ENCODE peak calls at places on chromosome 17, in four cellular contexts. One of them, this sample, is unnamed.

GRCh38 chr17:49779730-49780220 is 8.7 kb upstream of the KAT7 start:
- DNase-seq in K562: peak
- DNase-seq in A549: peak
- DNase-seq in GM12878: no peak
- DNase-seq in this sample: peak

GRCh38 chr17:55806745-55807466 is 56.1 kb downstream of the PCTP start:
- DNase-seq in A549: no peak
- DNase-seq in K562: no peak
- DNase-seq in GM12878: no peak
- DNase-seq in this sample: no peak

GRCh38 chr17:48027322-48027981 is 10.1 kb downstream of the COPZ2 start:
- DNase-seq in GM12878: no peak
- DNase-seq in K562: no peak
- DNase-seq in A549: no peak
- DNase-seq in this sample: no peak

GRCh38 chr17:42969006-42969581 is 4.8 kb upstream of the AARSD1 start:
- DNase-seq in A549: no peak
- DNase-seq in K562: peak
- DNase-seq in GM12878: no peak
- DNase-seq in this sample: peak

GRCh38 chr17:46868689-46869187 is 17.4 kb downstream of the WNT9B start:
- DNase-seq in K562: no peak
- DNase-seq in A549: peak
- DNase-seq in GM12878: no peak
- DNase-seq in this sample: peak

GRCh38 chr17:30716461-30717289 is 107.8 kb downstream of the CRLF3 start:
- DNase-seq in A549: peak
- DNase-seq in GM12878: no peak
- DNase-seq in K562: no peak
- DNase-seq in this sample: peak

GRCh38 chr17:57442914-57443571 is 186.7 kb downstream of the MSI2 start:
- DNase-seq in GM12878: no peak
- DNase-seq in A549: peak
- DNase-seq in K562: no peak
- DNase-seq in this sample: no peak

GRCh38 chr17:42676424-42677011 is at the start of gene PLEKHH3:
- DNase-seq in A549: no peak
- DNase-seq in GM12878: no peak
- DNase-seq in K562: no peak
- DNase-seq in this sample: no peak

GRCh38 chr17:27654654-27655524 is 23.9 kb downstream of the LGALS9 start:
- DNase-seq in GM12878: peak
- DNase-seq in K562: peak
- DNase-seq in A549: peak
- DNase-seq in this sample: peak

GRCh38 chr17:2240541-2240940 is 63.0 kb downstream of the SMG6 start:
- DNase-seq in A549: no peak
- DNase-seq in GM12878: no peak
- DNase-seq in K562: no peak
- DNase-seq in this sample: no peak

GRCh38 chr17:49469831-49470568 is 25.1 kb upstream of the NGFR start:
- DNase-seq in GM12878: no peak
- DNase-seq in K562: no peak
- DNase-seq in A549: no peak
- DNase-seq in this sample: no peak

GRCh38 chr17:31690118-31690517 is 168.9 kb downstream of the COPRS start:
- DNase-seq in K562: no peak
- DNase-seq in A549: no peak
- DNase-seq in GM12878: no peak
- DNase-seq in this sample: peak

GRCh38 chr17:8091033-8091687 is 3.6 kb upstream of the ALOX12B start:
- DNase-seq in A549: no peak
- DNase-seq in K562: no peak
- DNase-seq in GM12878: peak
- DNase-seq in this sample: no peak

GRCh38 chr17:61444075-61444474 is 8.1 kb upstream of the TBX4 start:
- DNase-seq in GM12878: no peak
- DNase-seq in K562: no peak
- DNase-seq in A549: no peak
- DNase-seq in this sample: no peak

GRCh38 chr17:12730931-12731521 is 58.3 kb upstream of the ARHGAP44 start:
- DNase-seq in K562: no peak
- DNase-seq in A549: peak
- DNase-seq in GM12878: no peak
- DNase-seq in this sample: peak

GRCh38 chr17:50465635-50466034 is 3.0 kb downstream of the CHAD start:
- DNase-seq in GM12878: no peak
- DNase-seq in A549: no peak
- DNase-seq in K562: no peak
- DNase-seq in this sample: no peak

GRCh38 chr17:50461550-50462132 is 7.0 kb downstream of the CHAD start:
- DNase-seq in GM12878: no peak
- DNase-seq in K562: no peak
- DNase-seq in A549: no peak
- DNase-seq in this sample: no peak

GRCh38 chr17:83064732-83065659 is 14.4 kb upstream of the METRNL start:
- DNase-seq in GM12878: no peak
- DNase-seq in A549: no peak
- DNase-seq in K562: no peak
- DNase-seq in this sample: no peak

GRCh38 chr17:69913241-69914015 is 161.6 kb upstream of the KCNJ16 start:
- DNase-seq in GM12878: no peak
- DNase-seq in K562: no peak
- DNase-seq in A549: no peak
- DNase-seq in this sample: peak

DNA sequence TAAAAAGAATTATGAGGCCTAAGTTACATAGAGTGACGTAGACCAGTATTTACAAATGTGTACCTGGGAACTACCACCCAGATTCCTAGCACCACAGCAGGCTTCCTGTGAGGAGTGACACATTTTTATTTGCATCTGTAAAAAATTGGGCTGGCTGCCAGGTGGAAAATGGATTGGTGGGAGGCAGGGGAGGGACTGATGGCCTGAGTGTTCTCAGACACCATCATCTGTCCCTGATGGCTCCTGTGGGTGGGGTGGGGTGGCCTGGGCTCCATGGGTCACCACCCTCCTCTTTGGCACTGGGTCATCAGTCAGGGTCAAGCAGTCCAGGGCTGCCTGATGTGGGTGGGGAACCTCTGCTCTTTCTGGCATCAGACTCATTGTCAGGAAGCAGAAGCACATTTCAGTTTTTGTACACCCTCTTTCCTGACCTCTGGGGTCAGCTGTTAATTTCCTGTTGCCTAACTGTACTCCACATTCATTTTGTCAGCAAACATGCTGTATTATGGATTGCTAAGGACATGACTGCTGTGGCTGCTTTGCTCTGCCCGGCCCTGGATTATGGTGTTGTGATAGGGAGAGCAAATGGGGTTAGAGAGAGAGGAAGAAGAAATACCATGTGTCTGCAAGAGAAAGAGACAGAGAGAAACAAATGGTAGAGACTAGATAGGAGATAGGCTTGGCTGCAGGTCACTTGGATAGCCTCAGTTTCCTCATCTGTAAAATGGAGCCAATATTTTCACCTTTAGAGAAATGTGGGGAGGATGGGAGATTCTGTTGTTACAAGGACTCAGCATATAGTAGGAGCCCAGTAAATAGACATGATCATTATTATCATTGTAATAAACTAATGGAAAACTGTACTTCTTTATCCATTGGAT is 11.6 kb upstream of the MFAP4 start:
- DNase-seq in K562: no peak
- DNase-seq in A549: peak
- DNase-seq in GM12878: no peak
- DNase-seq in this sample: no peak
- TF ChIP-seq ELK1 in K562: no peak
- TF ChIP-seq ELK1 in A549: no peak
- TF ChIP-seq ELK1 in GM12878: no peak
- TF ChIP-seq ELK1 in this sample: no peak

GRCh38 chr17:64336760-64337413 is 53.8 kb downstream of the PECAM1 start:
- DNase-seq in K562: no peak
- DNase-seq in GM12878: no peak
- DNase-seq in A549: no peak
- DNase-seq in this sample: no peak

GRCh38 chr17:64341181-64341580 is 49.5 kb downstream of the PECAM1 start:
- DNase-seq in A549: no peak
- DNase-seq in K562: no peak
- DNase-seq in GM12878: no peak
- DNase-seq in this sample: no peak

GRCh38 chr17:64343071-64343774 is 47.4 kb downstream of the PECAM1 start:
- DNase-seq in K562: no peak
- DNase-seq in GM12878: no peak
- DNase-seq in A549: no peak
- DNase-seq in this sample: no peak

GRCh38 chr17:64340557-64340956 is 50.1 kb downstream of the PECAM1 start:
- DNase-seq in GM12878: no peak
- DNase-seq in A549: no peak
- DNase-seq in K562: no peak
- DNase-seq in this sample: no peak

DNA sequence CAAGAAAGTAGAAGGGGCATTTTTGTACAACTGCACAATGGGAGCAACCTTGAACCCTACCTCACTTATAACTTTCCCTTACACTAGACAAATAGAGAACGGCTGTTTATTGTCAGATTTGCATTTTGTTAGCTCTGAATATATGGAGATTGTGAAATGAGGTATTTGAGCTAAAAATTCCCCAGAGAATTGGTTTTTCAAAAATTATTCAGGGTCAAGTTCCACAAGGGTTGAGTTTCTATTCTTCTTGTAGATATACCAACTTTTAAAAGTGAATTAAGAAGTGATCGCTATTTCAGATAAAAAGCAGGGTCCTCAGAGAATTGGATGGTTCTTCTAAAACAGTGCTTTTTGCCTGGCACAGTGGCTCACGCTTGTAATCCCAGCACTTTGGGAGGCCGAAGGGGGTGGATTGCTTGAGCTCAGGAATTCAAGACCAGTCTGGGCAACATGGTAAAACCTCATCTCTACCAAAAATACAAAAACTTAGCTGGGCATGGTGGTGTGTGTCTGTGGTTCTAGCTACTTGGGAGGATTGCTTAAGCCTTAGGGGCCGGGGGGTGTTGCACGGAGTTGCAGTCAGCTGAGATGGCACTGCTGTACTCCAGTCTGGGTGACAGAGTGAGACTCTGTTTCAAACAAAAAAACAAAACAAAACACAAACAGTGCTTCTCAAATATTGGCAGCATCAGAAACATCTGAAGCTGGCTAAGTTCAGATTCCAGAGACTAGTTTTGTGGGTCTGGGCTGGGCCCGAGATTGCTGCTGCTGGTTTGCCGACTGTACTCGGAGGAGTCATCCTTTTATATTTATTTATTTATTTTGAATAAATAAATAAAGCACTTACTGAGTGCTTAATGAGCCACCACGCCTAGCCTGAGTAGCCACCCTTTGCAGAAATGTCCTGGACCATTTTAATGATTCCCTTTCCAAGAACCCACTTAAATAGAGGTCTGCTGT is 50.9 kb downstream of the PECAM1 start:
- DNase-seq in K562: no peak
- DNase-seq in A549: no peak
- DNase-seq in GM12878: no peak
- DNase-seq in this sample: no peak
- TF ChIP-seq ELK1 in K562: no peak
- TF ChIP-seq ELK1 in A549: no peak
- TF ChIP-seq ELK1 in GM12878: no peak
- TF ChIP-seq ELK1 in this sample: no peak

GRCh38 chr17:80414803-80415625 is at the start of gene ENDOV:
- DNase-seq in GM12878: peak
- DNase-seq in A549: peak
- DNase-seq in K562: peak
- DNase-seq in this sample: peak
- TF ChIP-seq ELK1 in GM12878: peak
- TF ChIP-seq ELK1 in A549: peak
- TF ChIP-seq ELK1 in K562: no peak
- TF ChIP-seq ELK1 in this sample: no peak

DNA sequence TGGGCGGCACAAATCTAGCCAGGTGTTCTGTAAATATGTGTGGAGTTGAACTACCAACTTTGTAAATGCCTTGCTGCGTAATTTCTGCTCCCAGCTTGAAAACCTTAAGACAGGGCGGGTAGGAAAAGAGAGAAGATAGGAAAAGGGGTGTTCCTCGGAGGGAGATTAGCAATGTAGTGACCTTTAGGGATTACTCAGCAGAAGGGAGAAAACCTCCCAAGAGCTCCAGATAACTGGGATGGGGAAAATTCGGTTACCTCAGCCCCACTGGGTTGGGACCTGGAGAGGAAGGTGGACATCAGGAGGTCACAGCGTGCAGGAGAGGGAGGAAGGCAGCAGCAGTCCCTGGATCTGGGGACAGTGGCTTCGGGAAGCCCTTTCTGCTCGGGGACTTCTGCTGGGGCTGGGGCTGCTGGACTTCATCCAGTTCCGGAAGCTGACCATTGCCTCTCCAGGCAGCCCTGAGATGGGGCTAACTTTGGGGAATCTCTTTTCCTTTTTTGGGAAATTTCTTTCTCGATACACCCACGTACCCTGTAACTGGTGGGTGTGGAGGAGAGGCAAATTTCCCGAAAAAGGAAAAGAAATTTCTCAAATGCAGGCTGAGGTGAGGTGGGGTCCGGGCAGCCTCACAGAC is 39.2 kb downstream of the MPRIP start:
- DNase-seq in K562: no peak
- DNase-seq in GM12878: no peak
- DNase-seq in A549: no peak
- DNase-seq in this sample: no peak
- TF ChIP-seq ELK1 in K562: no peak
- TF ChIP-seq ELK1 in GM12878: no peak
- TF ChIP-seq ELK1 in A549: no peak
- TF ChIP-seq ELK1 in this sample: no peak

DNA sequence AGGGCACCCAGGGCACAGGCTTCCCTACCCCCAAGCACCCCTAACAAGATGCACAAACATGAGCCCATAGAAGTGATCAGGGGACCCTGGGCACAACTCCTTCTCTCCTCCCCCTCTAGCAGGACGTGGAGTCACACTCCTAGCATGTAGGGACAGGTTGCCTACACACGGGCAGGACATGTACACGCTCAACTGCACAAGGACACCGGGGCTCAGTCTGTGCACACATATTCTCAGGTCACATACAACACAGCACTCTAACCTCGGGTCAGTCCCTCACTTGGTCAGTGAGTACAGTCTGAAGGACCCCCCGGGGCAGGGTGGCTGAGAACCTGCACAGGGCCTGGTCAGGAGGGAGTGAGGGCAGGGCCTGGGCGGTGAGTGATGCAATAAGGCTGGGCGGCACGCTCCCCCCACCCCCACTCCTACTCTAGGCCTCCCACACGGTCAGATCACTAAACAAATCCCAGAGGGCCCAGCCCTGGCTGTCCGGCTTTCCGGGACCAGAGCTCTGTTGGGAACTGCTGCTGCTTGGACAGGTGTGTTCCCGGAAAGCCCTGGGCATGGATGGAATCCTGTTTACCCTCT is 808 bp upstream of the DOC2B start:
- DNase-seq in A549: no peak
- DNase-seq in K562: no peak
- DNase-seq in GM12878: no peak
- DNase-seq in this sample: no peak
- TF ChIP-seq ELK1 in A549: no peak
- TF ChIP-seq ELK1 in K562: no peak
- TF ChIP-seq ELK1 in GM12878: no peak
- TF ChIP-seq ELK1 in this sample: no peak